ENCODE peak calls at places on chromosomes 7 and 10, in eight cellular contexts. E is H9, P is upper lobe of left lung, M is nephron progenitor cell, N is fibroblast of mammary gland, X is B cell, F is HL-60, C is PC-3. D is an unnamed sample.

GRCh38 chr7:153087498-153087897 is 327.9 kb downstream of the ACTR3B start:
- DNase-seq in M (no peak), N (peak), C (peak), P (no peak), E (no peak), F (no peak), X (no peak), D (peak)

GRCh38 chr10:6097063-6097462 is 8.2 kb downstream of the RBM17 start:
- DNase-seq in N (no peak), P (no peak), M (no peak), F (no peak), E (peak), X (no peak), C (no peak), D (no peak)

GRCh38 chr7:127158659-127159058 is 94.1 kb downstream of the GRM8 start:
- DNase-seq in F (no peak), C (no peak), M (no peak), X (no peak), N (no peak), P (no peak), E (no peak), D (peak)

GRCh38 chr10:58307676-58308075 is 27.1 kb upstream of the UBE2D1 start:
- DNase-seq in M (no peak), E (no peak), C (no peak), P (no peak), X (no peak), N (no peak), F (no peak), D (no peak)

GRCh38 chr7:38628630-38629385 is 2.4 kb downstream of the AMPH start:
- DNase-seq in P (no peak), N (peak), E (no peak), C (peak), X (no peak), M (no peak), F (no peak), D (peak)

GRCh38 chr7:37901890-37902524 is 14.6 kb downstream of the SFRP4 start:
- DNase-seq in F (no peak), X (no peak), P (no peak), E (no peak), N (peak), C (peak), M (no peak), D (peak)

GRCh38 chr10:46096909-46097575 is 51.0 kb upstream of the MSMB start:
- DNase-seq in X (no peak), F (no peak), E (no peak), P (peak), N (no peak), M (no peak), C (no peak), D (no peak)

GRCh38 chr10:108439397-108439796 is 1274.9 kb upstream of the SORCS1 start:
- DNase-seq in N (peak), M (no peak), C (no peak), P (no peak), E (no peak), X (no peak), F (no peak), D (no peak)

GRCh38 chr7:37944737-37945054 is 24.3 kb downstream of the EPDR1 start:
- DNase-seq in N (no peak), F (no peak), C (no peak), P (no peak), M (no peak), X (no peak), E (no peak), D (no peak)

GRCh38 chr10:53664620-53665019 is 892.0 kb upstream of the MBL2 start:
- DNase-seq in C (peak), N (no peak), M (peak), P (no peak), F (no peak), E (no peak), X (no peak), D (peak)

GRCh38 chr10:62618576-62619408 is 185.7 kb upstream of the ADO start:
- DNase-seq in N (peak), F (peak), C (peak), E (no peak), X (no peak), P (no peak), M (no peak), D (peak)

GRCh38 chr7:68828575-68828974 is 769.7 kb upstream of the AUTS2 start:
- DNase-seq in F (no peak), M (no peak), X (no peak), P (no peak), C (no peak), E (no peak), N (no peak), D (no peak)

GRCh38 chr10:117004627-117005453 is at the start of gene SHTN1:
- DNase-seq in P (peak), M (peak), C (peak), X (peak), N (peak), E (peak), F (peak), D (peak)

GRCh38 chr7:103821105-103821504 is 168.4 kb downstream of the RELN start:
- DNase-seq in F (no peak), N (no peak), X (no peak), C (no peak), P (no peak), M (no peak), E (no peak), D (no peak)

GRCh38 chr7:42128703-42129102 is 108.3 kb downstream of the GLI3 start:
- DNase-seq in E (no peak), P (no peak), X (no peak), M (no peak), N (peak), C (peak), F (peak), D (peak)

GRCh38 chr7:123624527-123625183 is 23.0 kb downstream of the ASB15 start:
- DNase-seq in M (peak), F (peak), X (peak), E (peak), N (peak), C (peak), P (no peak), D (peak)
- TF ChIP-seq CTCF in M (peak), F (peak), X (peak), E (peak), N (peak), C (peak), P (peak), D (peak)

GRCh38 chr10:22325948-22326702 is 5.2 kb downstream of the BMI1 start:
- DNase-seq in N (peak), P (no peak), M (no peak), E (no peak), F (no peak), C (peak), X (no peak), D (no peak)
- TF ChIP-seq CTCF in N (no peak), P (no peak), M (no peak), E (no peak), F (no peak), C (no peak), X (no peak), D (no peak)

GRCh38 chr7:49638166-49638565 is 135.3 kb upstream of the VWC2 start:
- DNase-seq in X (no peak), M (no peak), E (peak), F (no peak), N (no peak), P (no peak), C (no peak), D (no peak)
- TF ChIP-seq CTCF in X (no peak), M (no peak), E (peak), F (no peak), N (no peak), P (no peak), C (no peak), D (no peak)

GRCh38 chr10:98361131-98361633 is 53.8 kb downstream of the PYROXD2 start:
- DNase-seq in P (no peak), F (no peak), C (no peak), X (no peak), E (peak), N (peak), M (peak), D (peak)
- TF ChIP-seq CTCF in P (no peak), F (no peak), C (no peak), X (no peak), E (no peak), N (no peak), M (no peak), D (no peak)

DNA sequence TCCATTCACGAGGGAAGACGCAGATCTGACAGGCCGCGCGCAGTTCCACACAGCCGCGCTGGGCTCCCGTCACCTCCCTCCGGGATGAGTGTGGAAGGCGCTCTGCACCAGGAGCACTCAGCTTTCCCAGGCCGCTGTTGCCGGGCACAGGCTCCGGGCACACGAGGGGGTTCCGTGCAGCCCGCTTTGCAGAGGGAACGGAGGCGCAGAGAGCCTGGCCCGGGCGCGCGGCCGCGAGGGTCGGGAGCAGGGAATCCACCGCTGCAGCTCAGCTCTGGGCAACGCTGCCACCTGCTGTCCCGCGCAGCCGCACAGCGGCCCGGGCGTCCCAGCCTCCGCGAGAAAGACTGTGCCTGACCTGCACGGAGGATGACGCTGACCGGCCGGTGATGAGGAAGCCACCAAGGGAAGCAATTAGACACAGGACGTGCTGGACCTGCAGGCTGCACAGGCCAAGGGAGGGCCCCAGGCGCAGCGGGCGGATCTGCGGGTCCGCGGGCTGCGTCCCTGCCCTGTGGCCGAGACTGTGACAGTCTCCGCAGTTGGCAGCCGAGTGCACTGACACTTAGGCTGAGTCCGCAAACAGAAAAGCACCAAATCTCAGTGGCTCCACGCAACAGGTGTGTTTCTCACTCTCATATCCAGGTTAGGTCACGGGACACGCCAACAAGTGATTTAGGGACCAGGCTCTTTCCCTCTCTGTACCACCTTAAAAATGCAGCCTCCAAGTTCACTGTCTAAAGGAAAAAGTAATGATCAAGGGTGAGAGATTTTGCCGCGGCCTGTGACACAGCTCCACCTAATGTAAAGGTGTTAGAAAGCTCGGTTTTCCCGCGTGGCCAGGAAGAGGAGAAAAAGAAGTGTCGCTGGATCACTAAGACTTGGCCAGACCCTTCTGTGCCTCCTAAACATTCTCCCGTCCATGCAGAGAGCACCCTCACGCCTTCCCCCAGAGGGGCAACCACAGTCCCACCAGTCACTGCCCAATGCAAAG is 94.5 kb downstream of the SEC61G start:
- DNase-seq in E (peak), P (peak), N (peak), C (peak), M (peak), X (no peak), F (peak), D (peak)
- TF ChIP-seq CTCF in E (peak), P (peak), N (no peak), C (peak), M (peak), X (no peak), F (no peak), D (peak)

GRCh38 chr10:119689016-119689564 is 36.8 kb upstream of the INPP5F start:
- DNase-seq in C (no peak), X (no peak), P (no peak), E (no peak), N (no peak), M (no peak), F (no peak), D (no peak)

GRCh38 chr10:119687192-119688032 is 36.2 kb downstream of the BAG3 start:
- DNase-seq in E (peak), M (peak), N (no peak), X (no peak), F (no peak), C (peak), P (no peak), D (no peak)

GRCh38 chr10:119686465-119687191 is 35.4 kb downstream of the BAG3 start:
- DNase-seq in C (peak), X (peak), M (peak), F (peak), P (peak), N (peak), E (peak), D (peak)

GRCh38 chr10:119691726-119692125 is 34.1 kb upstream of the INPP5F start:
- DNase-seq in X (no peak), P (no peak), M (no peak), E (no peak), C (no peak), F (no peak), N (no peak), D (no peak)

GRCh38 chr10:119688033-119688508 is 36.9 kb downstream of the BAG3 start:
- DNase-seq in P (no peak), F (peak), X (peak), C (no peak), M (no peak), N (no peak), E (peak), D (no peak)
- TF ChIP-seq CTCF in P (no peak), F (no peak), X (peak), C (no peak), M (no peak), N (no peak), E (peak), D (no peak)

GRCh38 chr7:100465702-100466311 is 1.7 kb upstream of the SPACDR start:
- DNase-seq in P (peak), C (peak), F (no peak), M (peak), N (peak), E (peak), X (no peak), D (peak)
- TF ChIP-seq CTCF in P (peak), C (peak), F (no peak), M (peak), N (peak), E (peak), X (no peak), D (peak)